ENCODE peak calls at places on chromosomes 4 and X, in nine cellular contexts. J is heart right ventricle, I is stomach, Q is keratinocyte, D is mammary epithelial cell, W is fibroblast of lung, P is PC-3, U is A673, O is upper lobe of left lung. E is an unnamed sample. For H3K27me3, the result is how much of the 10 kb centered on the place peaks cover.

GRCh38 chrX:54447461-54447860 is 7.3 kb downstream of the TSR2 start:
- DNase-seq in J (no peak), O (no peak), U (peak), D (no peak), Q (no peak), P (peak), I (no peak), W (peak), E (no peak)

GRCh38 chr4:14177987-14178386 is 550.5 kb upstream of the BOD1L1 start:
- DNase-seq in P (no peak), D (no peak), Q (no peak), U (no peak), J (no peak), I (no peak), W (no peak), O (no peak), E (no peak)

GRCh38 chrX:146602246-146602645 is 207.3 kb upstream of the CXorf51B start:
- DNase-seq in P (no peak), Q (no peak), U (no peak), J (no peak), O (no peak), D (no peak), W (no peak), I (no peak), E (no peak)

GRCh38 chrX:132561483-132561882 is 72.6 kb upstream of the MBNL3 start:
- DNase-seq in I (no peak), Q (no peak), D (no peak), U (no peak), J (no peak), P (no peak), O (no peak), W (no peak), E (no peak)

GRCh38 chr4:13988347-13989265 is 361.1 kb upstream of the BOD1L1 start:
- DNase-seq in W (peak), D (peak), O (no peak), Q (peak), U (peak), I (no peak), P (peak), J (no peak), E (peak)

GRCh38 chrX:131792356-131792749 is 230.7 kb upstream of the STK26 start:
- DNase-seq in J (peak), Q (peak), D (peak), I (peak), O (peak), W (no peak), U (peak), P (peak), E (peak)

GRCh38 chr4:10075953-10076391 is 40.6 kb downstream of the WDR1 start:
- DNase-seq in I (peak), U (no peak), Q (no peak), J (no peak), O (peak), D (no peak), P (no peak), W (no peak), E (no peak)

GRCh38 chr4:38322709-38323108 is 341.3 kb upstream of the KLF3 start:
- DNase-seq in P (peak), U (peak), J (peak), Q (no peak), I (no peak), W (peak), O (no peak), D (no peak), E (peak)

GRCh38 chr4:140935259-140935658 is 179.1 kb upstream of the TBC1D9 start:
- DNase-seq in U (no peak), O (no peak), Q (no peak), I (no peak), J (no peak), P (no peak), D (no peak), W (peak), E (no peak)

GRCh38 chrX:129493643-129494042 is 29.6 kb downstream of the SMARCA1 start:
- DNase-seq in D (peak), P (peak), Q (no peak), J (no peak), I (no peak), O (no peak), W (no peak), U (no peak), E (no peak)

GRCh38 chr4:79059631-79060399 is 120.6 kb upstream of the PAQR3 start:
- DNase-seq in P (no peak), J (no peak), W (no peak), Q (no peak), D (no peak), U (no peak), I (no peak), O (no peak), E (no peak)

GRCh38 chrX:120358687-120359086 is 3.2 kb upstream of the ATP1B4 start:
- DNase-seq in P (peak), J (no peak), D (peak), Q (no peak), U (peak), W (no peak), I (no peak), O (no peak), E (no peak)

GRCh38 chr4:102815981-102816380 is 11.4 kb downstream of the UBE2D3 start:
- DNase-seq in Q (no peak), I (no peak), P (peak), J (no peak), O (no peak), D (peak), W (peak), U (peak), E (no peak)

GRCh38 chr4:16205298-16206164 is 20.7 kb downstream of the TAPT1 start:
- DNase-seq in D (no peak), I (no peak), Q (no peak), U (peak), W (no peak), O (no peak), P (peak), J (no peak), E (no peak)

GRCh38 chr4:6730603-6731300 is 14.8 kb downstream of the BLOC1S4 start:
- DNase-seq in O (no peak), P (no peak), D (no peak), U (no peak), I (no peak), J (no peak), W (no peak), Q (no peak), E (peak)

GRCh38 chr4:81375745-81376144 is 96.0 kb downstream of the RASGEF1B start:
- DNase-seq in O (no peak), D (no peak), P (peak), W (no peak), U (no peak), I (no peak), J (no peak), Q (no peak), E (no peak)

GRCh38 chr4:79331126-79331876 is 5.4 kb upstream of the NAA11 start:
- DNase-seq in U (peak), W (peak), O (no peak), P (peak), Q (no peak), I (no peak), J (no peak), D (no peak), E (no peak)

GRCh38 chr4:118180776-118181175 is 146.5 kb downstream of the NDST3 start:
- DNase-seq in W (peak), I (no peak), D (peak), U (no peak), O (no peak), Q (no peak), P (peak), J (no peak), E (no peak)

GRCh38 chr4:111689731-111690130 is 455.5 kb upstream of the FAM241A start:
- DNase-seq in Q (no peak), I (no peak), W (no peak), O (no peak), J (no peak), P (no peak), D (no peak), U (peak), E (no peak)

GRCh38 chr4:2073808-2074481 is 14.8 kb downstream of the NAT8L start:
- DNase-seq in I (no peak), W (no peak), Q (no peak), D (no peak), J (no peak), P (no peak), U (no peak), O (no peak), E (no peak)

GRCh38 chrX:38175140-38175539 is 45.5 kb downstream of the SRPX start:
- DNase-seq in D (peak), W (no peak), J (no peak), Q (peak), U (peak), P (peak), O (peak), I (peak), E (no peak)

GRCh38 chr4:3785292-3785565 is 19.0 kb downstream of the ADRA2C start:
- DNase-seq in O (no peak), D (no peak), U (no peak), J (no peak), I (no peak), P (no peak), Q (no peak), W (no peak), E (no peak)
- H3K27me3 ChIP-seq in O (under half), D (under half), U (under half), J (under half), I (half or more), P (under half), Q (under half), W (under half), E (under half)

GRCh38 chrX:51376672-51377071 is 44.0 kb downstream of the NUDT10 start:
- DNase-seq in Q (no peak), O (no peak), I (no peak), J (no peak), D (no peak), U (no peak), W (no peak), P (no peak), E (no peak)
- H3K4me3 ChIP-seq in Q (no peak), O (no peak), I (no peak), J (no peak), D (no peak), U (no peak), W (no peak), P (no peak), E (no peak)

DNA sequence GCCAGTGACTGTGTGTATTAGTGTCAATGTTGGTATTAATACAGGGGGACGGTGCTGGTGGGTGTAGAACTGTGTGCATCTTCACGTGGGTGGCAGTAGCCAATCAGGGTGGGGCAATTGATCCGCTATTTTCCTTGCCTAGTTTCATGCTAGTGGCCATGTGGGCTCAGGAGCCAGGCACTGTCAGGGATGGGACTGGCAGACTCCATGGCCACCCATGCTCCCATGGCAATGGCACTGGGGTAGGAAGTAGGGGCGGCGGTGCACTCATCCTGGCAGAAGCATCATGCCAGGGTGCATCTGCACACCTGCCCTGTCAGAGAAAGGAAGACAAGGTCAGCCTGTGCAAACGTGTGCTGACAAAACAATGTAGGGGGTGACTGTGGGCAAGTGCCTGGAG is 122.1 kb upstream of the MAGEC2 start:
- DNase-seq in W (no peak), P (no peak), U (no peak), O (no peak), J (no peak), D (no peak), Q (no peak), I (no peak), E (no peak)
- H3K27me3 ChIP-seq in W (under half), P (under half), U (under half), O (under half), J (under half), D (under half), Q (under half), I (under half), E (under half)

GRCh38 chrX:48971325-48972213 is at the start of gene KCND1:
- DNase-seq in I (peak), J (peak), D (no peak), Q (peak), O (no peak), U (peak), W (peak), P (no peak), E (peak)
- H3K4me3 ChIP-seq in I (peak), J (peak), D (no peak), Q (peak), O (peak), U (peak), W (peak), P (no peak), E (peak)

DNA sequence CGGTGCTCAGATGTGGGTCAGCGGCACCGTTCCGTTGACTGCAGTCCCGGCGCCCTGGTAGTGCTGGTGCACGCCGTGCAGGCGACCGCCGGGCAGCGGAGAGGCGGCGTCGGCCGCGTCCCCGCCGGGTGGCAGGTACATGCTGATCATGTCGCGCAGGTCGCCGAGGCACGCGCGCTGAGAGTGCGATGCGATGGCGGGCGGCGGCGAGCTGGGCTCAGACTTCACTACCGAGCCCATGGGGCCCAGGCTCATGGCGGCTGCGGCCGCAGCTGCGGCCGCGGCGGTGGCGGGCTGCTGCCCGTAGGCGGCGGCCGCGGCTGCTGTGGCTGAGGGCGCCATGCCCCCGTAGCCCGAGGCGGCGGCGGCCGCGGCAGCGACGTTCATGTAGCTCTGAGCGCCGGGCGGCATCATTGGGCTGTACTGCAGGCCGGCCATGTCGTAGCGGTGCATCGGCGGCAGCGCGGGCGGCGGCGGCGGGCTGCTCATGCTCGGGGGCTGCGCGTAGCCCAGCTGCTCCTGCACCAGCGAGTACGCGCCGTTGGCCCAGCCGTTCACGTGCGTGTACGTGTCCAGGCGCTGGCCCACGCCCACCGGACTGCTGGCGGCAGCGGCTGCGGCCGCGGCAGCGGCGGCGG is 1.0 kb downstream of the SOX3 start:
- DNase-seq in I (no peak), J (peak), Q (no peak), D (no peak), O (no peak), P (no peak), U (peak), W (no peak), E (peak)
- H3K27me3 ChIP-seq in I (half or more), J (under half), Q (half or more), D (under half), O (under half), P (half or more), U (half or more), W (under half), E (under half)

GRCh38 chrX:139203681-139204575 is 326.6 kb upstream of the F9 start:
- DNase-seq in P (peak), Q (no peak), U (peak), I (peak), J (peak), O (no peak), W (no peak), D (peak), E (peak)

GRCh38 chrX:139202742-139203410 is 327.7 kb upstream of the F9 start:
- DNase-seq in W (no peak), Q (no peak), J (no peak), P (no peak), O (no peak), I (no peak), U (peak), D (no peak), E (peak)

GRCh38 chrX:139204576-139204902 is 326.0 kb upstream of the F9 start:
- DNase-seq in J (no peak), Q (no peak), O (no peak), U (no peak), P (no peak), D (no peak), W (no peak), I (no peak), E (no peak)

GRCh38 chrX:139206914-139207313 is 323.6 kb upstream of the F9 start:
- DNase-seq in Q (no peak), W (no peak), P (no peak), O (no peak), D (no peak), U (no peak), J (no peak), I (no peak), E (no peak)

GRCh38 chrX:139204903-139205667 is 325.5 kb upstream of the F9 start:
- DNase-seq in J (peak), Q (no peak), O (peak), D (peak), W (no peak), I (peak), U (peak), P (peak), E (peak)
- H3K4me3 ChIP-seq in J (peak), Q (peak), O (peak), D (peak), W (peak), I (peak), U (peak), P (peak), E (peak)

GRCh38 chrX:6468716-6469115 is 66.2 kb downstream of the VCX3A start:
- DNase-seq in D (no peak), P (no peak), U (no peak), O (no peak), I (no peak), Q (no peak), W (no peak), J (no peak), E (no peak)
- H3K27me3 ChIP-seq in D (under half), P (under half), U (under half), O (under half), I (under half), Q (under half), W (under half), J (under half), E (under half)

DNA sequence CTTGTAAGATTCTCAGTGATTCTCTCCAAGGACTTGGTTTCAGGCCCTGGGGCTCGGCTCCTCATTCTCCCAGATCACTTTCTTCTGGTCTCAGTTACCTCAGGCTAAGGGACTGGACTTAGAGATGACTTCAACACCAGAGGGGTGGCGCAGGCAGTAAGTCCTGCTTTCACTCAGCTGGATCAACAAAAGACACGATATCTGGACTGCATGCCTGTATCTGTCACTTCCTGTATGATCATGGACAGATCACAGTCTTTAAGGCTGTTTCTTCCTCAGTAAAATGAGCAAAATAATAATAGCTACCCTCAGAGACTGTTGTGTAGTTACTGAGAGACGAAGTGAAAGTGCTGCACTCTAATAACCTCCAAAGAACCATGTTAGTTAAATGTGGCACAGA is 19.5 kb upstream of the CXCR3 start:
- DNase-seq in U (no peak), P (peak), I (no peak), J (no peak), W (peak), D (no peak), O (no peak), Q (no peak), E (no peak)
- H3K4me3 ChIP-seq in U (no peak), P (peak), I (no peak), J (no peak), W (no peak), D (no peak), O (no peak), Q (no peak), E (no peak)